ENCODE peak calls at places on chromosome 11, in six cellular contexts. B, P, Q, Z, H and V are unnamed samples.
A peak's percentile ranks its signal among the peaks of the same experiment; 100 is the strongest.

GRCh38 chr11:78149646-78150045 is 10.2 kb upstream of the ALG8 start:
- DNase-seq in P (peak; percentile 77), H (no peak), Z (no peak), Q (no peak), B (no peak), V (peak; percentile 18)

GRCh38 chr11:115545811-115546210 is 41.6 kb upstream of the CADM1 start:
- DNase-seq in H (no peak), B (no peak), Q (no peak), P (no peak), Z (no peak), V (no peak)

GRCh38 chr11:119433369-119433749 is 10.4 kb upstream of the THY1 start:
- DNase-seq in P (peak; percentile 33), B (no peak), Z (no peak), H (peak; percentile 59), Q (peak; percentile 38), V (no peak)

GRCh38 chr11:109914038-109914437 is 179.2 kb upstream of the ZC3H12C start:
- DNase-seq in Z (no peak), H (peak; percentile 38), Q (peak; percentile 19), P (no peak), B (no peak), V (no peak)

GRCh38 chr11:69333906-69334305 is 40.0 kb downstream of the MYEOV start:
- DNase-seq in B (no peak), Z (no peak), H (no peak), Q (no peak), P (no peak), V (no peak)

GRCh38 chr11:130390071-130390758 is 38.2 kb downstream of the ADAMTS8 start:
- DNase-seq in Q (peak; percentile 73), H (peak; percentile 60), P (peak; percentile 74), B (no peak), Z (no peak), V (peak; percentile 23)

GRCh38 chr11:56842829-56843794 is 94.6 kb upstream of the OR9G4 start:
- DNase-seq in Z (no peak), B (no peak), Q (no peak), H (peak; percentile 69), P (no peak), V (no peak)

GRCh38 chr11:34732831-34733230 is 111.9 kb downstream of the EHF start:
- DNase-seq in B (no peak), Z (no peak), P (no peak), H (no peak), Q (no peak), V (no peak)

GRCh38 chr11:14905104-14906033 is 13.3 kb upstream of the CYP2R1 start:
- DNase-seq in H (peak; percentile 69), P (peak; percentile 63), B (peak; percentile 65), Q (peak; percentile 40), Z (no peak), V (no peak)

GRCh38 chr11:59180168-59180567 is 8.2 kb downstream of the DTX4 start:
- DNase-seq in Q (no peak), Z (peak; percentile 29), P (no peak), B (no peak), H (no peak), V (no peak)

GRCh38 chr11:29282088-29282487 is 734.7 kb downstream of the KCNA4 start:
- DNase-seq in B (no peak), H (peak; percentile 98), Q (peak; percentile 98), P (peak; percentile 83), Z (no peak), V (peak; percentile 59)

GRCh38 chr11:46159694-46160093 is 38.4 kb upstream of the PHF21A start:
- DNase-seq in P (no peak), Q (peak; percentile 26), H (peak; percentile 10), B (no peak), Z (no peak), V (no peak)

GRCh38 chr11:69799582-69799981 is 19.6 kb downstream of the FGF3 start:
- DNase-seq in Q (peak; percentile 4), Z (no peak), P (peak; percentile 29), H (peak; percentile 13), B (no peak), V (no peak)

GRCh38 chr11:72138821-72139390 is 3.4 kb downstream of the FOLR3 start:
- DNase-seq in B (no peak), H (peak; percentile 59), P (no peak), Q (no peak), Z (no peak), V (no peak)